ENCODE peak calls at places on chromosomes 4 and X, in eight cellular contexts. W, G, E, C, T, S, F and L are unnamed samples.

GRCh38 chr4:87243426-87244053 is 23.1 kb upstream of the KLHL8 start:
- DNase-seq in W (peak), G (no peak), E (no peak), C (no peak), T (no peak), S (no peak), F (no peak), L (peak)

GRCh38 chrX:119218198-119218597 is 17.9 kb upstream of the PGRMC1 start:
- DNase-seq in W (peak), G (no peak), E (no peak), C (peak), T (peak), S (no peak), F (no peak), L (no peak)

GRCh38 chr4:2339458-2340271 is 77.8 kb upstream of the MXD4 start:
- DNase-seq in W (no peak), G (peak), E (no peak), C (no peak), T (no peak), S (no peak), F (peak), L (no peak)

GRCh38 chrX:46758163-46758955 is 559 bp downstream of the SLC9A7 start:
- DNase-seq in W (no peak), G (no peak), E (no peak), C (no peak), T (peak), S (no peak), F (no peak), L (peak)

GRCh38 chrX:122512561-122513072 is 671.5 kb upstream of the GRIA3 start:
- DNase-seq in W (peak), G (no peak), E (no peak), C (no peak), T (peak), S (no peak), F (no peak), L (no peak)

GRCh38 chrX:124863303-124863702 is 456.4 kb upstream of the TEX13C start:
- DNase-seq in W (no peak), G (no peak), E (no peak), C (peak), T (no peak), S (no peak), F (no peak), L (no peak)

GRCh38 chr4:73917081-73917501 is 47.9 kb downstream of the CXCL1 start:
- DNase-seq in W (peak), G (no peak), E (no peak), C (peak), T (peak), S (no peak), F (no peak), L (peak)

GRCh38 chr4:2395038-2395437 is 23.4 kb downstream of the ZFYVE28 start:
- DNase-seq in W (no peak), G (no peak), E (no peak), C (no peak), T (peak), S (no peak), F (no peak), L (no peak)

GRCh38 chr4:41160856-41161255 is 53.5 kb downstream of the APBB2 start:
- DNase-seq in W (peak), G (no peak), E (no peak), C (no peak), T (no peak), S (no peak), F (no peak), L (peak)

GRCh38 chr4:69032847-69033638 is 63.2 kb upstream of the UGT2B7 start:
- DNase-seq in W (peak), G (no peak), E (no peak), C (no peak), T (no peak), S (no peak), F (no peak), L (no peak)

GRCh38 chr4:38174811-38175210 is 214.6 kb downstream of the PTTG2 start:
- DNase-seq in W (peak), G (no peak), E (no peak), C (no peak), T (no peak), S (no peak), F (no peak), L (no peak)

GRCh38 chrX:31497086-31497485 is 425.2 kb upstream of the FTHL17 start:
- DNase-seq in W (peak), G (no peak), E (no peak), C (no peak), T (peak), S (no peak), F (no peak), L (peak)

GRCh38 chr4:6888506-6889071 is 21.0 kb upstream of the TBC1D14 start:
- DNase-seq in W (no peak), G (no peak), E (no peak), C (no peak), T (no peak), S (no peak), F (peak), L (no peak)

GRCh38 chrX:19513383-19513782 is 1.9 kb downstream of the MAP3K15 start:
- DNase-seq in W (no peak), G (no peak), E (no peak), C (no peak), T (no peak), S (no peak), F (no peak), L (no peak)

GRCh38 chrX:108439434-108439883 is at the start of gene COL4A5:
- DNase-seq in W (peak), G (peak), E (peak), C (peak), T (peak), S (peak), F (no peak), L (peak)

GRCh38 chrX:48938721-48939416 is 18.5 kb downstream of the OTUD5 start:
- DNase-seq in W (no peak), G (no peak), E (no peak), C (no peak), T (no peak), S (no peak), F (no peak), L (no peak)

GRCh38 chr4:79922011-79922410 is 151.0 kb downstream of the ANTXR2 start:
- DNase-seq in W (no peak), G (no peak), E (no peak), C (no peak), T (no peak), S (no peak), F (no peak), L (no peak)

GRCh38 chrX:7485041-7485440 is 337.1 kb upstream of the PUDP start:
- DNase-seq in W (no peak), G (no peak), E (no peak), C (no peak), T (no peak), S (no peak), F (no peak), L (no peak)

GRCh38 chr4:184822356-184822755 is 3.4 kb downstream of the ACSL1 start:
- DNase-seq in W (no peak), G (no peak), E (no peak), C (no peak), T (no peak), S (no peak), F (no peak), L (no peak)

GRCh38 chr4:145484240-145484846 is 2.7 kb downstream of the SMAD1 start:
- DNase-seq in W (no peak), G (no peak), E (no peak), C (no peak), T (no peak), S (no peak), F (no peak), L (no peak)
- H3K4me3 ChIP-seq in W (no peak), G (peak), E (no peak), C (no peak), T (no peak), S (peak), F (no peak), L (no peak)

DNA sequence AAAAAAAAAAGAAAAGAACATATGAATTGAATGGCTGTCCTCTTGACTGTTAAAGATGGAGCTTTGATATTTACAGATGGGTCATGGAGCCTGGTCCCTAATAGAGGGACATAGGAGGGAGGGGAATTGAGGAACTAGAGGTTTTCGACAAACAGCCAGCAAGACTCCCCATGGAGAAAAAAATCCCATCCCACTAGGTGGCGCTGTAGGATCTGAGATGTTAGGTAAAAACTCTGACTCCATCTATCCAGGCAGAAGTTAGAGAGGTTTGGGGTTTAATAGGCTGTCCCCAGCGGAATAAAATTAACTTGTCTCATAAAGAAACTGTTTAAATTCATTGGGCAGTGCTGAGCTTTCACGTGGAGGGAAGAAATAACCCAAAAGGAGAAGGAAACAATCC is 45.9 kb downstream of the HMGB2 start:
- DNase-seq in W (peak), G (peak), E (peak), C (peak), T (peak), S (peak), F (peak), L (peak)
- H3K4me3 ChIP-seq in W (no peak), G (no peak), E (no peak), C (no peak), T (no peak), S (no peak), F (no peak), L (no peak)

DNA sequence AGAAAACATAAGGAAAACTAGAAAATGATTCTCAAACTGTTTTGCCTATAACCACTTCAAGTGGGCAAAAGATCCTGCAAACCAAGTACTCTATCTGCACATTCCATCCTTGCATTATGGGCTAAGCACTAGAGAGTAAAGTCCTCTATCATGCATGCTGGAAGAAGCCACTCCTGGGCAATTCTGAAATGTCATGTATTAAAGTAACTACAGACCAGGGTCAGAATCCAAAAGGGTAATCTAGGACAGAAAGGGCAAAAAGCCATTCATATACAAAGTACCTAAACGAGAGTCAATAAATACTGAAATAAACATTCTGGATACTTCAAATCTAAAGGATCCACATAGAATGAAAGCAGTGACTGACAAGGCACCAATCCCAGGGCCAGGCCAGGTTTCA is 1.1 kb downstream of the SNX12 start:
- DNase-seq in W (no peak), G (no peak), E (no peak), C (no peak), T (peak), S (no peak), F (no peak), L (peak)
- H3K4me3 ChIP-seq in W (peak), G (peak), E (peak), C (peak), T (peak), S (peak), F (peak), L (peak)

GRCh38 chrX:10756365-10756915 is 136.1 kb upstream of the MID1 start:
- DNase-seq in W (peak), G (no peak), E (peak), C (no peak), T (peak), S (no peak), F (no peak), L (peak)

GRCh38 chrX:10754445-10754844 is 134.1 kb upstream of the MID1 start:
- DNase-seq in W (no peak), G (no peak), E (no peak), C (no peak), T (no peak), S (no peak), F (no peak), L (no peak)

GRCh38 chrX:10755477-10756334 is 135.3 kb upstream of the MID1 start:
- DNase-seq in W (peak), G (no peak), E (peak), C (peak), T (peak), S (no peak), F (no peak), L (peak)

GRCh38 chrX:10761447-10761846 is 141.1 kb upstream of the MID1 start:
- DNase-seq in W (no peak), G (no peak), E (no peak), C (no peak), T (no peak), S (no peak), F (no peak), L (no peak)

DNA sequence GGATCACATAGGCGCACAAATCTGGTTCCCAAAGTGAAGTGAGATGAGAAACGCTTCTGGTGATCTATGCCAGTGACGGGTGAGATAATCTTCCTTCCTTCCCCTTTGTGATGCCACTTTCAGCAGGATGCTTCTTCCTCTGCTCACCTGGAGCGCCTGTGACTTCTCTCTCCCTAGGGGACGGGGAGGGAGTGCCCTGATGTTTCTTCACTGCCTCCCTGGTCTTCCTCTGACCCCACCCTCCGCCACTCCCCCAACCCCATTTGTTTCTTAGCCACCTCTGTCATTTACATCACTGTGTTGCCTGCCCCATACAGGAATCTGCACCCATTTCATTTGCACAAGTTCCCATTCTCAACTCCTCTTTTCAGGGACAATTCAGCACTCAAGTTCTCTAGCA is 139.0 kb upstream of the MID1 start:
- DNase-seq in W (no peak), G (no peak), E (no peak), C (no peak), T (no peak), S (no peak), F (no peak), L (no peak)
- H3K4me3 ChIP-seq in W (no peak), G (no peak), E (no peak), C (no peak), T (peak), S (no peak), F (no peak), L (peak)

GRCh38 chr4:141023051-141023450 is 110.2 kb downstream of the RNF150 start:
- DNase-seq in W (no peak), G (no peak), E (no peak), C (no peak), T (no peak), S (no peak), F (no peak), L (no peak)

GRCh38 chr4:141022221-141022760 is 111.0 kb downstream of the RNF150 start:
- DNase-seq in W (no peak), G (no peak), E (no peak), C (peak), T (peak), S (no peak), F (no peak), L (no peak)

GRCh38 chr4:141021397-141022194 is 111.7 kb downstream of the RNF150 start:
- DNase-seq in W (peak), G (no peak), E (no peak), C (no peak), T (peak), S (no peak), F (no peak), L (peak)

GRCh38 chr4:141020801-141021261 is 112.4 kb downstream of the RNF150 start:
- DNase-seq in W (peak), G (no peak), E (no peak), C (no peak), T (peak), S (no peak), F (no peak), L (peak)

DNA sequence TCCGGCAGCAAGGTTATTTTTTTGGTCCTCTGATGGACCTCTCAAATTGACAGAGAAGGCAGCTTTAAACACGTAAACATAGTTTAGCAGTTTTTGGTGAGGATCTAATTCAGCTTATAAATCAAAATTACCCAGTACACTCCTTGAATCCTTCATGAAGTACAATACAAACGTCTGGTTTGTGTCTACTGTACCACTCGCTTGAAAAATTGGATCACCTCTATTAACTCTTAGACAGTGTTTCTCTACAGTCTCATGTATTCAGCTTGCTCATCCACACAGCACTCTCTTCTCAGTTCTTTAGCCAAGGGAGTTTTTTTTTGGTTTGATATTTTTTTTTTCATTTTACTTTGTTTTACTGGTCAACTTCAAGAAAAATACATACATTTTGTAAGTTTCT is 113.5 kb downstream of the RNF150 start:
- DNase-seq in W (no peak), G (no peak), E (no peak), C (no peak), T (no peak), S (no peak), F (no peak), L (no peak)
- H3K4me3 ChIP-seq in W (no peak), G (no peak), E (no peak), C (no peak), T (no peak), S (no peak), F (no peak), L (no peak)

GRCh38 chr4:44725166-44725565 is 1.2 kb downstream of the GNPDA2 start:
- DNase-seq in W (peak), G (no peak), E (no peak), C (no peak), T (peak), S (no peak), F (no peak), L (peak)
- H3K4me3 ChIP-seq in W (peak), G (peak), E (peak), C (peak), T (peak), S (peak), F (peak), L (peak)

GRCh38 chr4:91319869-91320268 is 983.9 kb upstream of the GRID2 start:
- DNase-seq in W (no peak), G (no peak), E (no peak), C (no peak), T (no peak), S (no peak), F (no peak), L (no peak)
- H3K4me3 ChIP-seq in W (no peak), G (no peak), E (no peak), C (no peak), T (no peak), S (no peak), F (no peak), L (no peak)

GRCh38 chr4:4851906-4852305 is 7.6 kb upstream of the MSX1 start:
- DNase-seq in W (no peak), G (peak), E (no peak), C (no peak), T (no peak), S (no peak), F (no peak), L (no peak)
- H3K4me3 ChIP-seq in W (no peak), G (no peak), E (no peak), C (no peak), T (no peak), S (no peak), F (no peak), L (no peak)

GRCh38 chrX:15524417-15524816 is 23.8 kb downstream of the BMX start:
- DNase-seq in W (no peak), G (no peak), E (no peak), C (peak), T (peak), S (no peak), F (no peak), L (peak)
- H3K4me3 ChIP-seq in W (no peak), G (no peak), E (no peak), C (no peak), T (no peak), S (no peak), F (no peak), L (no peak)

DNA sequence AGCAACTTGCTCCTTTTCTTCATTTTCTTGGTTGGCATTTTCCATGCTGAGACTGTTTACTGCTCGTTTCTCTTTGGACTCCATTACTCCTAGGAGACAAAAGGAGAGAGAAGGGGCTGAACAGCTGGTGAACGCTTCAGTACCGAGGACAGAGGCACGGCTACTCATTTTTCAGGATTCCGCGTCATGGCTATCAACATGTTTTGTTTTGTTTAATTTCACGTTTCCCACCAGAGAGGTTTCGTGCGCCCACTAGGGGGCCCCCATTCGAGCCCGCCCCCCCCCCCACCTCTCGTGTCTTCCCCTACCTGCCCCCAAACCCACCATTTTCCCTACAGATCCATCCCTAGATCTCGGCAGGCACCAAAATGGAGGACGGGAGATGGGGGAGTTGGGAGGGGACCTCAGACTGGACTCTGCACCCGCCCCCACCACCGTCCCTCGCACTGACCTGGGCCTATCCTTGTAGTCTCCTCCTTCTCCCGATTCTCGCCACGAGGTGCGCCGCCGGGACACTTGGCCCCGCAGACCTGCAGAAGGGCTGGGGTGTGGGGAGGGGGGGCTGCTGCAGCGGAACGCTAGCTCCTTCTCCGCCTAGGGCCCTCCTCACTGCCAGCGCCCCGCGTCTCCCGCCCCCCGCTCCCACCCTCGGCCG is 653 bp downstream of the BEX1 start:
- DNase-seq in W (peak), G (no peak), E (no peak), C (peak), T (peak), S (no peak), F (no peak), L (peak)
- H3K4me3 ChIP-seq in W (peak), G (peak), E (peak), C (peak), T (no peak), S (peak), F (peak), L (no peak)